ENCODE peak calls at places on chromosomes 3 and 15, in nine cellular contexts. One of them, this sample, is unnamed.

GRCh38 chr15:66390670-66391069 is 4.0 kb downstream of the MAP2K1 start:
- DNase-seq in cardiac fibroblast: peak
- DNase-seq in progenitor cell of endocrine pancreas: no peak
- DNase-seq in CD8-positive, alpha-beta T cell: peak
- DNase-seq in glutamatergic neuron: no peak
- DNase-seq in NCI-H460: no peak
- DNase-seq in HEK293T: no peak
- DNase-seq in EH: no peak
- DNase-seq in NCI-H2171: no peak
- DNase-seq in this sample: no peak

GRCh38 chr3:104245981-104246380 is 1120.7 kb upstream of the ALCAM start:
- DNase-seq in cardiac fibroblast: no peak
- DNase-seq in progenitor cell of endocrine pancreas: no peak
- DNase-seq in CD8-positive, alpha-beta T cell: no peak
- DNase-seq in glutamatergic neuron: no peak
- DNase-seq in NCI-H460: no peak
- DNase-seq in HEK293T: no peak
- DNase-seq in EH: no peak
- DNase-seq in NCI-H2171: no peak
- DNase-seq in this sample: no peak

GRCh38 chr15:78056714-78057269 is 20.7 kb downstream of the TBC1D2B start:
- DNase-seq in cardiac fibroblast: peak
- DNase-seq in progenitor cell of endocrine pancreas: no peak
- DNase-seq in CD8-positive, alpha-beta T cell: no peak
- DNase-seq in glutamatergic neuron: no peak
- DNase-seq in NCI-H460: no peak
- DNase-seq in HEK293T: no peak
- DNase-seq in EH: peak
- DNase-seq in NCI-H2171: no peak
- DNase-seq in this sample: no peak

GRCh38 chr15:64895285-64896065 is 16.2 kb upstream of the ANKDD1A start:
- DNase-seq in cardiac fibroblast: peak
- DNase-seq in progenitor cell of endocrine pancreas: no peak
- DNase-seq in CD8-positive, alpha-beta T cell: peak
- DNase-seq in glutamatergic neuron: no peak
- DNase-seq in NCI-H460: no peak
- DNase-seq in HEK293T: no peak
- DNase-seq in EH: peak
- DNase-seq in NCI-H2171: no peak
- DNase-seq in this sample: no peak

GRCh38 chr15:51499379-51499976 is 123.1 kb downstream of the DMXL2 start:
- DNase-seq in cardiac fibroblast: peak
- DNase-seq in progenitor cell of endocrine pancreas: no peak
- DNase-seq in CD8-positive, alpha-beta T cell: no peak
- DNase-seq in glutamatergic neuron: no peak
- DNase-seq in NCI-H460: peak
- DNase-seq in HEK293T: peak
- DNase-seq in EH: peak
- DNase-seq in NCI-H2171: peak
- DNase-seq in this sample: no peak

GRCh38 chr3:66036586-66037061 is 2.1 kb downstream of the MAGI1 start:
- DNase-seq in cardiac fibroblast: no peak
- DNase-seq in progenitor cell of endocrine pancreas: no peak
- DNase-seq in CD8-positive, alpha-beta T cell: no peak
- DNase-seq in glutamatergic neuron: no peak
- DNase-seq in NCI-H460: no peak
- DNase-seq in HEK293T: no peak
- DNase-seq in EH: peak
- DNase-seq in NCI-H2171: no peak
- DNase-seq in this sample: no peak

GRCh38 chr15:31399544-31400171 is 73.0 kb downstream of the KLF13 start:
- DNase-seq in cardiac fibroblast: peak
- DNase-seq in progenitor cell of endocrine pancreas: no peak
- DNase-seq in CD8-positive, alpha-beta T cell: peak
- DNase-seq in glutamatergic neuron: no peak
- DNase-seq in NCI-H460: no peak
- DNase-seq in HEK293T: no peak
- DNase-seq in EH: peak
- DNase-seq in NCI-H2171: no peak
- DNase-seq in this sample: no peak

GRCh38 chr15:68787609-68788264 is 33.0 kb downstream of the ANP32A start:
- DNase-seq in cardiac fibroblast: no peak
- DNase-seq in progenitor cell of endocrine pancreas: no peak
- DNase-seq in CD8-positive, alpha-beta T cell: no peak
- DNase-seq in glutamatergic neuron: no peak
- DNase-seq in NCI-H460: no peak
- DNase-seq in HEK293T: no peak
- DNase-seq in EH: no peak
- DNase-seq in NCI-H2171: no peak
- DNase-seq in this sample: no peak

GRCh38 chr3:4021162-4021561 is 221.9 kb downstream of the LRRN1 start:
- DNase-seq in cardiac fibroblast: no peak
- DNase-seq in progenitor cell of endocrine pancreas: no peak
- DNase-seq in CD8-positive, alpha-beta T cell: no peak
- DNase-seq in glutamatergic neuron: no peak
- DNase-seq in NCI-H460: no peak
- DNase-seq in HEK293T: peak
- DNase-seq in EH: no peak
- DNase-seq in NCI-H2171: no peak
- DNase-seq in this sample: no peak

GRCh38 chr15:81407679-81408078 is 33.7 kb upstream of the TMC3 start:
- DNase-seq in cardiac fibroblast: no peak
- DNase-seq in progenitor cell of endocrine pancreas: no peak
- DNase-seq in CD8-positive, alpha-beta T cell: no peak
- DNase-seq in glutamatergic neuron: no peak
- DNase-seq in NCI-H460: no peak
- DNase-seq in HEK293T: no peak
- DNase-seq in EH: no peak
- DNase-seq in NCI-H2171: no peak
- DNase-seq in this sample: no peak

This sample was measured in endothelial cell.